ENCODE peak calls at places on chromosome 14, in nine cellular contexts. R is KG1; T is stomach; X is choroid plexus epithelial cell; K is nephron progenitor cell; E is activated CD4-positive, alpha-beta T cell treated with anti-CD3 and anti-CD28 coated beads for 48 hours; P is A549; W is iPS DF 19.7; Q is aorta. J is an unnamed sample.

GRCh38 chr14:96261772-96262485 is 5.9 kb downstream of the BDKRB1 start:
- DNase-seq in X (no peak), Q (no peak), E (no peak), T (no peak), R (no peak), K (no peak), W (no peak), P (no peak), J (no peak)

GRCh38 chr14:23066855-23067744 is 9.8 kb upstream of the CDH24 start:
- DNase-seq in W (no peak), Q (no peak), X (no peak), P (no peak), T (no peak), K (no peak), E (no peak), R (no peak), J (no peak)

GRCh38 chr14:75399819-75400678 is 27.8 kb upstream of the JDP2 start:
- DNase-seq in Q (peak), E (peak), W (no peak), R (no peak), P (peak), K (no peak), X (no peak), T (peak), J (no peak)

GRCh38 chr14:104554088-104554607 is 25.4 kb upstream of the C14orf180 start:
- DNase-seq in Q (peak), P (no peak), E (no peak), W (no peak), R (no peak), T (no peak), X (no peak), K (no peak), J (no peak)

GRCh38 chr14:22893706-22894105 is 10.7 kb downstream of the REM2 start:
- DNase-seq in X (no peak), R (no peak), W (no peak), T (no peak), E (no peak), P (no peak), K (no peak), Q (no peak), J (no peak)

GRCh38 chr14:101116486-101117130 is 213.1 kb upstream of the RTL1 start:
- DNase-seq in X (no peak), P (no peak), R (no peak), E (no peak), Q (no peak), K (no peak), T (no peak), W (no peak), J (no peak)

GRCh38 chr14:80973918-80974317 is 18.5 kb downstream of the TSHR start:
- DNase-seq in T (no peak), W (no peak), E (no peak), R (no peak), Q (no peak), P (no peak), X (no peak), K (no peak), J (no peak)

GRCh38 chr14:27366596-27366995 is 768.8 kb upstream of the NOVA1 start:
- DNase-seq in R (no peak), E (no peak), Q (no peak), T (no peak), X (no peak), W (no peak), K (no peak), P (no peak), J (no peak)

GRCh38 chr14:59600211-59600945 is 23.8 kb upstream of the CCDC175 start:
- DNase-seq in R (no peak), E (no peak), Q (no peak), T (no peak), P (no peak), X (peak), K (no peak), W (no peak), J (no peak)

GRCh38 chr14:35855886-35856481 is 29.8 kb downstream of the BRMS1L start:
- DNase-seq in Q (no peak), R (no peak), K (no peak), X (no peak), E (no peak), P (no peak), W (no peak), T (no peak), J (no peak)